ENCODE peak calls at places on chromosomes 13 and 19, in four cellular contexts. One of them, this sample, is unnamed.

GRCh38 chr19:5013761-5014160 is 44.8 kb downstream of the KDM4B start:
- DNase-seq in RPMI7951: no peak
- DNase-seq in stimulated activated CD4-positive, alpha-beta T cell treated with anti-CD3 and anti-CD28 coated beads, Interleukin-2, amount 100 ng/mL, for 4 hours: no peak
- DNase-seq in NCI-H1092 treated with DMSO at 0.1 percent for 48 hours: no peak
- DNase-seq in this sample: no peak

GRCh38 chr13:69101841-69102240 is 1005.8 kb upstream of the ATXN8OS start:
- DNase-seq in RPMI7951: no peak
- DNase-seq in stimulated activated CD4-positive, alpha-beta T cell treated with anti-CD3 and anti-CD28 coated beads, Interleukin-2, amount 100 ng/mL, for 4 hours: no peak
- DNase-seq in NCI-H1092 treated with DMSO at 0.1 percent for 48 hours: no peak
- DNase-seq in this sample: no peak

GRCh38 chr19:38557205-38557799 is 60.5 kb downstream of the MAP4K1 start:
- DNase-seq in RPMI7951: peak
- DNase-seq in stimulated activated CD4-positive, alpha-beta T cell treated with anti-CD3 and anti-CD28 coated beads, Interleukin-2, amount 100 ng/mL, for 4 hours: no peak
- DNase-seq in NCI-H1092 treated with DMSO at 0.1 percent for 48 hours: no peak
- DNase-seq in this sample: no peak

GRCh38 chr19:4009990-4010807 is 2.7 kb downstream of the PIAS4 start:
- DNase-seq in RPMI7951: no peak
- DNase-seq in stimulated activated CD4-positive, alpha-beta T cell treated with anti-CD3 and anti-CD28 coated beads, Interleukin-2, amount 100 ng/mL, for 4 hours: no peak
- DNase-seq in NCI-H1092 treated with DMSO at 0.1 percent for 48 hours: no peak
- DNase-seq in this sample: no peak

GRCh38 chr13:30257433-30258099 is 49.8 kb downstream of the KATNAL1 start:
- DNase-seq in RPMI7951: no peak
- DNase-seq in stimulated activated CD4-positive, alpha-beta T cell treated with anti-CD3 and anti-CD28 coated beads, Interleukin-2, amount 100 ng/mL, for 4 hours: no peak
- DNase-seq in NCI-H1092 treated with DMSO at 0.1 percent for 48 hours: no peak
- DNase-seq in this sample: no peak

GRCh38 chr19:55406869-55407624 is 541 bp downstream of the UBE2S start:
- DNase-seq in RPMI7951: no peak
- DNase-seq in stimulated activated CD4-positive, alpha-beta T cell treated with anti-CD3 and anti-CD28 coated beads, Interleukin-2, amount 100 ng/mL, for 4 hours: no peak
- DNase-seq in NCI-H1092 treated with DMSO at 0.1 percent for 48 hours: no peak
- DNase-seq in this sample: no peak

GRCh38 chr19:34124828-34125227 is 47.5 kb upstream of the LSM14A start:
- DNase-seq in RPMI7951: no peak
- DNase-seq in stimulated activated CD4-positive, alpha-beta T cell treated with anti-CD3 and anti-CD28 coated beads, Interleukin-2, amount 100 ng/mL, for 4 hours: no peak
- DNase-seq in NCI-H1092 treated with DMSO at 0.1 percent for 48 hours: no peak
- DNase-seq in this sample: no peak

GRCh38 chr19:35034005-35034502 is 3.8 kb downstream of the SCN1B start:
- DNase-seq in RPMI7951: no peak
- DNase-seq in stimulated activated CD4-positive, alpha-beta T cell treated with anti-CD3 and anti-CD28 coated beads, Interleukin-2, amount 100 ng/mL, for 4 hours: no peak
- DNase-seq in NCI-H1092 treated with DMSO at 0.1 percent for 48 hours: no peak
- DNase-seq in this sample: no peak

GRCh38 chr19:39550197-39550596 is 10.2 kb upstream of the EID2 start:
- DNase-seq in RPMI7951: no peak
- DNase-seq in stimulated activated CD4-positive, alpha-beta T cell treated with anti-CD3 and anti-CD28 coated beads, Interleukin-2, amount 100 ng/mL, for 4 hours: no peak
- DNase-seq in NCI-H1092 treated with DMSO at 0.1 percent for 48 hours: no peak
- DNase-seq in this sample: no peak

GRCh38 chr19:2804156-2805004 is 15.3 kb upstream of the ZNF554 start:
- DNase-seq in RPMI7951: no peak
- DNase-seq in stimulated activated CD4-positive, alpha-beta T cell treated with anti-CD3 and anti-CD28 coated beads, Interleukin-2, amount 100 ng/mL, for 4 hours: no peak
- DNase-seq in NCI-H1092 treated with DMSO at 0.1 percent for 48 hours: no peak
- DNase-seq in this sample: no peak

GRCh38 chr13:97895383-97895782 is 58.1 kb upstream of the IPO5 start:
- DNase-seq in RPMI7951: no peak
- DNase-seq in stimulated activated CD4-positive, alpha-beta T cell treated with anti-CD3 and anti-CD28 coated beads, Interleukin-2, amount 100 ng/mL, for 4 hours: no peak
- DNase-seq in NCI-H1092 treated with DMSO at 0.1 percent for 48 hours: no peak
- DNase-seq in this sample: no peak

GRCh38 chr13:60261432-60262351 is 98.0 kb upstream of the DIAPH3 start:
- DNase-seq in RPMI7951: no peak
- DNase-seq in stimulated activated CD4-positive, alpha-beta T cell treated with anti-CD3 and anti-CD28 coated beads, Interleukin-2, amount 100 ng/mL, for 4 hours: no peak
- DNase-seq in NCI-H1092 treated with DMSO at 0.1 percent for 48 hours: peak
- DNase-seq in this sample: no peak

This sample was measured in HT1080.